ENCODE peak calls at places on chromosomes 16 and 17, in six cellular contexts. J is K562, W is A549, U is HepG2, H is sigmoid colon, D is tibial nerve. M is an unnamed sample.

GRCh38 chr16:74760007-74760767 is 14.4 kb downstream of the FA2H start:
- DNase-seq in U (no peak), D (no peak), J (no peak), H (no peak), W (peak), M (no peak)

GRCh38 chr17:42698736-42699414 is 16.5 kb downstream of the CNTNAP1 start:
- DNase-seq in J (peak), W (no peak), U (no peak), H (no peak), D (no peak), M (peak)

GRCh38 chr17:19508327-19508867 is 25.3 kb upstream of the SLC47A1 start:
- DNase-seq in J (peak), U (no peak), W (peak), H (peak), D (no peak), M (peak)

GRCh38 chr17:40534431-40535189 is 30.7 kb downstream of the CCR7 start:
- DNase-seq in U (no peak), W (no peak), H (peak), J (no peak), D (no peak), M (peak)

GRCh38 chr16:65917466-65917865 is 449.0 kb upstream of the CDH5 start:
- DNase-seq in J (no peak), W (no peak), U (no peak), D (no peak), H (no peak), M (no peak)

GRCh38 chr17:3894927-3895343 is 2.1 kb upstream of the CAMKK1 start:
- DNase-seq in U (no peak), J (no peak), W (no peak), H (no peak), D (no peak), M (no peak)

GRCh38 chr16:89020068-89020924 is 43.3 kb upstream of the CBFA2T3 start:
- DNase-seq in H (peak), W (no peak), D (no peak), J (peak), U (no peak), M (no peak)

GRCh38 chr17:45409659-45410076 is 23.0 kb downstream of the ARHGAP27 start:
- DNase-seq in H (no peak), J (no peak), D (no peak), U (no peak), W (no peak), M (no peak)

GRCh38 chr17:32516450-32516849 is 29.7 kb downstream of the CDK5R1 start:
- DNase-seq in W (no peak), U (no peak), J (no peak), H (peak), D (no peak), M (no peak)

GRCh38 chr16:12318661-12319463 is 342.3 kb downstream of the SNX29 start:
- DNase-seq in J (no peak), W (no peak), D (no peak), H (no peak), U (peak), M (no peak)

GRCh38 chr16:53912155-53912554 is 208.2 kb downstream of the FTO start:
- DNase-seq in J (no peak), W (no peak), U (no peak), H (no peak), D (no peak), M (no peak)

GRCh38 chr16:86222965-86223551 is 287.3 kb upstream of the FOXF1 start:
- DNase-seq in H (peak), D (no peak), U (no peak), W (no peak), J (no peak), M (no peak)
- TF ChIP-seq EP300 in H (no peak), D (no peak), U (no peak), W (no peak), J (no peak), M (no peak)

DNA sequence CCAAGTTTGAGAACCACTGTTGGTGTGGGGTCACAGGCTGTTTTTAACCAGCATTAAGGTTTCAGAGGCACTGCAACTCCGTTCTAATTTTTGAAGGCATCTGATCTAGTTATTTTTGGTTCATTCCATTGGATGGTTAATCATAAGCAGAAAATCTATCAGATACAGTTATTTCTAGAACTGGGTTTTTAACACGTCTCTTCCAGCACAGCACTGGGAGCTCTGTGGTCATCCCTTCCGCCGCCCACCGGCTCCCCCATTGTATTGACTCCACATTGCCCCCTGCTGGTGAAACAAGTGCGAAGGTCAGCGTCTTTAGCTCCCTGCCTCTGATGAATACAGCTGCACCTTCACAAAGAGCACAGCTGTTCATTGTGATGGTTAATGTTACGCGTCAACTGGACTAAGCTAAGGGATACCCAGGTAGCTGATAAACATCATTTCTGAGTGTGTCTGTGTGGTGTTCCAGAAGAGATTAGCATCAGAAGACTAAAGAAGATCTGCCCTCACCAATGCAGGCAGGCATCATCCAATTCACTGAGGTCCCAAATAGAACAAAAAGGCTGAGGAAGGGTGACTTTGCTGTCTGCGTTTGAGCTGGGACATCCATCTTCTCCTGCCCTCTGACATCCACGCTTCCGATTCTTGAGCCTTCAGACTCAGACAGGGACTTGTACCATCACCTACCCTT is 8.5 kb downstream of the CCL18 start:
- DNase-seq in J (peak), U (peak), H (no peak), D (peak), W (peak), M (no peak)
- TF ChIP-seq CTCF in J (peak), U (peak), H (no peak), D (peak), W (peak), M (no peak)

GRCh38 chr17:55285340-55286301 is 20.9 kb downstream of the HLF start:
- DNase-seq in J (no peak), H (peak), W (no peak), D (peak), U (peak), M (peak)
- TF ChIP-seq EP300 in J (no peak), H (peak), W (peak), D (peak), U (peak), M (no peak)

GRCh38 chr17:12290207-12290606 is 269.5 kb downstream of the MAP2K4 start:
- DNase-seq in D (no peak), J (no peak), H (no peak), U (no peak), W (no peak), M (no peak)
- TF ChIP-seq CTCF in D (no peak), J (no peak), H (no peak), U (no peak), W (no peak), M (no peak)

GRCh38 chr17:48107137-48108055 is at the start of gene SNX11:
- DNase-seq in H (peak), D (peak), W (peak), U (peak), J (peak), M (peak)
- TF ChIP-seq EP300 in H (no peak), D (peak), W (no peak), U (no peak), J (no peak), M (no peak)

DNA sequence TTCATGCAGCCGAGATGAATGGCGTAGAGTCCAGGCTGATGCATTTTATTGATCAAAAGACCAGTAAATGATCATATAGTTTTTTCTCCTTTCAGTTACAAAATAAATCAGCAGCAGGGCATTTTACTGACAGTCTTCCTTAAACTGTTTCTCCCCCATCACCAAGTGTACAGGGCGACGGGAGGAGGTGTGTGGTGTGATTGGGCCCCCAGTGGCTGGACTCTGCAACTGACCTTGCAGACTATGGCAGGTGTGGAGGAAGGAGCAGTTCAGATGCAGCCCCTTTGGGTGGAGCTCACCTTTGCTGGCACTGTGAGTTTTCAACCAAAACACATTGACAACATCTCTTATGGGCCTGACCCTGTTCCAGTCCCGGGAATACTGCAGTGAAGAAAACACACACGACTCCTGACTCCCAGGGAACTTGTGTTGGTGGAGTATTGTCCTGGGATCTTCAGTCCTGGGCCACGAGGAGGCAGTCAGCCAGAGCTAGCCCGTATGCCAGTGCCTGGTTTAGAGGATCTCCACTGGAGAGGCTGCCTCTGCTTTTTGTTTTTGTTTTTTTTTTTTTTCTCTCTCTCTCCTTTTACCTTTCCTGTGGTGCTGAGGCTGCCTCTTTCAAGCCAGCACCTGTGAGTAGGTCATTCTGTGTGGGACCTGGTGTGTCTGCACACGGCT is 29.8 kb downstream of the KIAA0513 start:
- DNase-seq in J (peak), U (peak), D (no peak), H (no peak), W (peak), M (no peak)
- TF ChIP-seq CTCF in J (peak), U (peak), D (no peak), H (no peak), W (no peak), M (no peak)

GRCh38 chr17:2592974-2593845 is at the start of gene PAFAH1B1:
- DNase-seq in W (peak), D (peak), H (peak), U (peak), J (peak), M (peak)
- TF ChIP-seq EP300 in W (no peak), D (peak), H (peak), U (no peak), J (no peak), M (no peak)

GRCh38 chr16:6562985-6563384 is 769.7 kb upstream of the RBFOX1 start:
- DNase-seq in J (no peak), U (no peak), H (no peak), D (no peak), W (no peak), M (no peak)

GRCh38 chr16:6558661-6559060 is 774.0 kb upstream of the RBFOX1 start:
- DNase-seq in H (no peak), W (no peak), D (no peak), U (no peak), J (no peak), M (no peak)

DNA sequence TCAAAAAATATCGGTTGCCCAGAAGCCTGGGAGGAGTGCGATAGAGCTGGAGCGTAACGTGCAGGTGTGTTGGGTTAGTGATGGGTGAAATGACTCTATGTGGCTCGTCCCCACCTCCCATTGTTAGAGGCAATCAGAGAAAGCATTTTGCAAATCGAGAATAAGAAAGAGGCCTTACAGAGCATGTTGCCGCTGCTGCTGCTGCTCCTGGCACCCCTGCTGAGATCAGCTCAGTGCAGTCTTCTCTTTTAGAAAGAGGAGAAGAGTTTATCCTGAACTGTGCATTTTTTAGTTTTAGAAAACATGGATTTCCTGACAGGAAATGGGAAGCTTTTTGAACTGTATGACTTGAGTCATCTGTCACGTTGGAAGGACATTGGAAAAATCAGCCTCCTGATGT is 774.5 kb upstream of the RBFOX1 start:
- DNase-seq in D (no peak), H (no peak), W (no peak), J (no peak), U (no peak), M (no peak)
- TF ChIP-seq CTCF in D (no peak), H (no peak), W (no peak), J (no peak), U (no peak), M (no peak)

M was measured in ovary.